ENCODE peak calls at places on chromosomes 12 and 14, in six cellular contexts. One of them, this sample, is unnamed.

GRCh38 chr12:16531623-16532022 is 74.3 kb downstream of the LMO3 start:
- DNase-seq in GM12878: no peak
- DNase-seq in HepG2: no peak
- DNase-seq in A549: no peak
- DNase-seq in K562: no peak
- DNase-seq in endothelial cell of umbilical vein: no peak
- DNase-seq in this sample: no peak

GRCh38 chr12:78887008-78887407 is 22.4 kb downstream of the SYT1 start:
- DNase-seq in HepG2: peak; percentile 2
- DNase-seq in endothelial cell of umbilical vein: peak; percentile 73
- DNase-seq in GM12878: no peak
- DNase-seq in A549: peak; percentile 30
- DNase-seq in K562: no peak
- DNase-seq in this sample: peak; percentile 18

GRCh38 chr12:94586589-94587259 is 63.6 kb downstream of the TMCC3 start:
- DNase-seq in HepG2: no peak
- DNase-seq in A549: no peak
- DNase-seq in K562: no peak
- DNase-seq in GM12878: no peak
- DNase-seq in endothelial cell of umbilical vein: peak; percentile 95
- DNase-seq in this sample: no peak

GRCh38 chr14:72771561-72771960 is 122.3 kb downstream of the DPF3 start:
- DNase-seq in K562: no peak
- DNase-seq in HepG2: no peak
- DNase-seq in A549: no peak
- DNase-seq in endothelial cell of umbilical vein: no peak
- DNase-seq in GM12878: no peak
- DNase-seq in this sample: no peak

GRCh38 chr12:56117778-56118687 is at the start of gene ZC3H10:
- DNase-seq in A549: peak; percentile 97
- DNase-seq in HepG2: peak; percentile 98
- DNase-seq in GM12878: peak; percentile 99
- DNase-seq in K562: peak; percentile 87
- DNase-seq in endothelial cell of umbilical vein: peak; percentile 99
- DNase-seq in this sample: peak; percentile 100

GRCh38 chr14:65137648-65138317 is 35.5 kb upstream of the MAX start:
- DNase-seq in K562: no peak
- DNase-seq in endothelial cell of umbilical vein: no peak
- DNase-seq in A549: no peak
- DNase-seq in HepG2: no peak
- DNase-seq in GM12878: no peak
- DNase-seq in this sample: no peak

GRCh38 chr12:50699940-50700339 is 64.0 kb upstream of the ATF1 start:
- DNase-seq in HepG2: no peak
- DNase-seq in endothelial cell of umbilical vein: no peak
- DNase-seq in GM12878: no peak
- DNase-seq in K562: no peak
- DNase-seq in A549: no peak
- DNase-seq in this sample: no peak

GRCh38 chr12:56838602-56839488 is 75.7 kb downstream of the HSD17B6 start:
- DNase-seq in GM12878: no peak
- DNase-seq in endothelial cell of umbilical vein: no peak
- DNase-seq in HepG2: no peak
- DNase-seq in K562: no peak
- DNase-seq in A549: no peak
- DNase-seq in this sample: no peak

GRCh38 chr12:103680591-103681065 is 93.6 kb downstream of the STAB2 start:
- DNase-seq in K562: peak; percentile 37
- DNase-seq in A549: no peak
- DNase-seq in GM12878: no peak
- DNase-seq in HepG2: no peak
- DNase-seq in endothelial cell of umbilical vein: no peak
- DNase-seq in this sample: no peak

GRCh38 chr12:111190741-111191526 is 178.0 kb downstream of the PHETA1 start:
- DNase-seq in HepG2: no peak
- DNase-seq in A549: no peak
- DNase-seq in K562: no peak
- DNase-seq in endothelial cell of umbilical vein: no peak
- DNase-seq in GM12878: no peak
- DNase-seq in this sample: no peak

GRCh38 chr12:114384746-114385145 is 21.2 kb downstream of the TBX5 start:
- DNase-seq in GM12878: no peak
- DNase-seq in endothelial cell of umbilical vein: no peak
- DNase-seq in K562: no peak
- DNase-seq in A549: no peak
- DNase-seq in HepG2: no peak
- DNase-seq in this sample: no peak

GRCh38 chr12:116324684-116325664 is 47.5 kb upstream of the MED13L start:
- DNase-seq in K562: no peak
- DNase-seq in HepG2: no peak
- DNase-seq in A549: no peak
- DNase-seq in GM12878: no peak
- DNase-seq in endothelial cell of umbilical vein: no peak
- DNase-seq in this sample: peak; percentile 79

GRCh38 chr12:69698054-69698453 is 1.0 kb downstream of the BEST3 start:
- DNase-seq in GM12878: no peak
- DNase-seq in K562: no peak
- DNase-seq in HepG2: no peak
- DNase-seq in A549: no peak
- DNase-seq in endothelial cell of umbilical vein: no peak
- DNase-seq in this sample: no peak

GRCh38 chr14:75310295-75311059 is 31.8 kb downstream of the FOS start:
- DNase-seq in HepG2: no peak
- DNase-seq in endothelial cell of umbilical vein: peak; percentile 90
- DNase-seq in A549: peak; percentile 46
- DNase-seq in K562: no peak
- DNase-seq in GM12878: no peak
- DNase-seq in this sample: no peak

GRCh38 chr14:39563361-39563760 is 131.1 kb upstream of the FBXO33 start:
- DNase-seq in GM12878: no peak
- DNase-seq in K562: no peak
- DNase-seq in endothelial cell of umbilical vein: no peak
- DNase-seq in A549: no peak
- DNase-seq in HepG2: no peak
- DNase-seq in this sample: no peak

GRCh38 chr14:39566795-39567194 is 134.6 kb upstream of the FBXO33 start:
- DNase-seq in HepG2: no peak
- DNase-seq in GM12878: no peak
- DNase-seq in A549: no peak
- DNase-seq in endothelial cell of umbilical vein: no peak
- DNase-seq in K562: no peak
- DNase-seq in this sample: no peak

GRCh38 chr14:39568809-39569538 is 136.7 kb upstream of the FBXO33 start:
- DNase-seq in HepG2: no peak
- DNase-seq in endothelial cell of umbilical vein: no peak
- DNase-seq in K562: no peak
- DNase-seq in GM12878: no peak
- DNase-seq in A549: no peak
- DNase-seq in this sample: no peak
- TF ChIP-seq MYC in HepG2: no peak
- TF ChIP-seq MYC in endothelial cell of umbilical vein: no peak
- TF ChIP-seq MYC in K562: no peak
- TF ChIP-seq MYC in GM12878: no peak
- TF ChIP-seq MYC in A549: no peak
- TF ChIP-seq MYC in this sample: no peak

DNA sequence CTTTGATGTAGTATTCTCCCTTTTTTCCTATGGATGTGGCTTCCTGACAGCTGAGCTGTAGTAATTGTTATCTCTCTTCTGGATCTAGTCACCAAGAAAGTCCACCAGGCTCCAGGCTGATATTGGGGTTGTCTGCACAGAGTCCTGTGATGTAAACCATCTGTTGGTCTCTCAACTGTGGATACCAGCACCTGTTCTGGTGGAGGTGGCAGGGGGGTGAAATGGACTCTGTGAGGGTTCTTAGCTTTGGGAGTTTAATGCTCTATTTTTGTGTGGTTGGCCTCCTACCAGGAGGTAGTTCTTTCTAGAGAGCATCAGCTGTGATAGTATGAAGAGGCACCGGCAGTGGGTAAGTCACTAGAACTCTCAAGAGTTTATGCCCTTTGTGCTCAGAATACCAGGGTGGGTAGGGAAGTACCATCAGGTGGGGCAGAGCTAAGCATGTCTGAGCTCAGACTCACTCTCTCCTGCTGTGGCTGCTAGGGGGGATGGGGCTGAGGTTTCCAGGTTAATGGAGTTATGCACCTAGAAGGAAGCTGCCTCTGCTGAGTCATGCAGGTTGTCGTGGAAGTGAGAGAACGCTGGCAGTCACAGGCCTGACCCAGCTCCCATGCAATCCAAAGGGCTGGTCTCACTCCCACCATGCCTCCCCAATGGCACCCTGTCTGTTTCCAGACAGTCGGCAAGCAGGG is 3.0 kb upstream of the TAS2R14 start:
- DNase-seq in K562: no peak
- DNase-seq in HepG2: peak; percentile 28
- DNase-seq in A549: no peak
- DNase-seq in endothelial cell of umbilical vein: no peak
- DNase-seq in GM12878: peak; percentile 9
- DNase-seq in this sample: no peak
- TF ChIP-seq MYC in K562: no peak
- TF ChIP-seq MYC in HepG2: no peak
- TF ChIP-seq MYC in A549: no peak
- TF ChIP-seq MYC in endothelial cell of umbilical vein: no peak
- TF ChIP-seq MYC in GM12878: no peak
- TF ChIP-seq MYC in this sample: no peak

GRCh38 chr14:55944757-55945156 is 173.5 kb upstream of the PELI2 start:
- DNase-seq in GM12878: no peak
- DNase-seq in K562: no peak
- DNase-seq in endothelial cell of umbilical vein: no peak
- DNase-seq in HepG2: no peak
- DNase-seq in A549: no peak
- DNase-seq in this sample: no peak
- TF ChIP-seq MYC in GM12878: no peak
- TF ChIP-seq MYC in K562: no peak
- TF ChIP-seq MYC in endothelial cell of umbilical vein: no peak
- TF ChIP-seq MYC in HepG2: no peak
- TF ChIP-seq MYC in A549: no peak
- TF ChIP-seq MYC in this sample: no peak

GRCh38 chr14:61213930-61214329 is 67.2 kb downstream of the TMEM30B start:
- DNase-seq in endothelial cell of umbilical vein: no peak
- DNase-seq in A549: no peak
- DNase-seq in HepG2: no peak
- DNase-seq in K562: no peak
- DNase-seq in GM12878: no peak
- DNase-seq in this sample: no peak

GRCh38 chr14:61218157-61218556 is 63.0 kb downstream of the TMEM30B start:
- DNase-seq in K562: no peak
- DNase-seq in GM12878: no peak
- DNase-seq in A549: no peak
- DNase-seq in HepG2: no peak
- DNase-seq in endothelial cell of umbilical vein: no peak
- DNase-seq in this sample: no peak

GRCh38 chr14:61213116-61213720 is 67.9 kb downstream of the TMEM30B start:
- DNase-seq in endothelial cell of umbilical vein: no peak
- DNase-seq in GM12878: no peak
- DNase-seq in A549: no peak
- DNase-seq in HepG2: no peak
- DNase-seq in K562: no peak
- DNase-seq in this sample: no peak

GRCh38 chr14:61217516-61217915 is 63.6 kb downstream of the TMEM30B start:
- DNase-seq in A549: no peak
- DNase-seq in HepG2: no peak
- DNase-seq in endothelial cell of umbilical vein: no peak
- DNase-seq in K562: no peak
- DNase-seq in GM12878: no peak
- DNase-seq in this sample: no peak

DNA sequence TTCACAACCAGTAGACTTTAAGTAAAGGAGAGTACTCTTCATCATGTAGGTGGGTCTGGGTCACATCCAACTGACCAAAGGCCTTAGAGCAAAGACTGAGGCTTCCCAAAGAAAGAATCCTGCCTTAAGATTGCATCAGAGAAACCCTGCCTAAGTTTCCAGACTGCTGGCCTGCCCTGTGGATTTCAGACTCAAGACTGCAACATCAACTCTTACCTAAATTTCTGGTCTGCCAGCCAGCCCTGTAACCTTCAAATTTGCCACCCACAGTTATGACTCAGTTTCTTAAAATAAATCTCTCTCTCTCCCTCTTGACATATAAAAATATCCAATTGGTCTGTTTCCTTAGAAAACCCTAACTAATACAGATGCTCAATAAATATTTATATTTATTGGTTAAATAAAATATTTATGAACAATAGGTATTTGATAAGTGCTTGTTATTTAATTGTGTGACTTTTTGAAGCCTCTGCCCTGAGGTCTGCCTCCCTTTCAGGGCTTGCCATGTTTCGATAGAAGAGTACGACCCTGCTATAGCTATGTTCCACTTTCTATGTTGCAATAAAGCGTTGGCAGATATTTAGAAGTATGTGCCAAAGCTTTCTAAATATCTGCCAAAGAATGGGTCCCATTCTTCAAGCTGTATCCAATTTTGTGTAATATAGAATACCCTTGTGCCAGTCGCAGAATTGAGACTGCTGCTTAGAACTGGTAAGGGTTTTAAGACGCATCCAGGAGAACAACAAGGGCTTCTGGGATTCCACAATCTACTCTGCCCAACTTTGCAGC is 65.7 kb downstream of the TMEM30B start:
- DNase-seq in HepG2: no peak
- DNase-seq in A549: no peak
- DNase-seq in K562: no peak
- DNase-seq in GM12878: no peak
- DNase-seq in endothelial cell of umbilical vein: no peak
- DNase-seq in this sample: no peak
- TF ChIP-seq MYC in HepG2: no peak
- TF ChIP-seq MYC in A549: no peak
- TF ChIP-seq MYC in K562: no peak
- TF ChIP-seq MYC in GM12878: no peak
- TF ChIP-seq MYC in endothelial cell of umbilical vein: no peak
- TF ChIP-seq MYC in this sample: no peak